ENCODE peak calls at places on chromosomes 6 and 20, in six cellular contexts. F is naive thymus-derived CD4-positive, alpha-beta T cell; L is right cardiac atrium; H is CD4-positive, alpha-beta T cell; P is SJCRH30; N is cardiac muscle cell. J is an unnamed sample. For H3K9me3, the result is how much of the 10 kb centered on the place peaks cover.

GRCh38 chr20:46564241-46564957 is 13.9 kb upstream of the OCSTAMP start:
- DNase-seq in F (no peak), L (no peak), H (no peak), P (no peak), N (no peak), J (no peak)

GRCh38 chr6:107957165-107957908 is 671 bp downstream of the SEC63 start:
- DNase-seq in F (peak), L (peak), H (peak), P (peak), N (peak), J (peak)

GRCh38 chr20:17568972-17569471 is 853 bp upstream of the DSTN start:
- DNase-seq in F (peak), L (peak), H (no peak), P (peak), N (peak), J (peak)

GRCh38 chr6:35731736-35732532 is 4.9 kb upstream of the ARMC12 start:
- DNase-seq in F (peak), L (peak), H (peak), P (peak), N (peak), J (peak)

GRCh38 chr20:62805711-62806382 is 1.2 kb downstream of the OGFR start:
- DNase-seq in F (no peak), L (peak), H (no peak), P (no peak), N (no peak), J (no peak)

GRCh38 chr6:87756858-87757257 is 54.8 kb upstream of the AKIRIN2 start:
- DNase-seq in F (no peak), L (no peak), H (no peak), P (peak), N (no peak), J (no peak)

GRCh38 chr6:13630499-13630898 is 15.4 kb downstream of the NOL7 start:
- DNase-seq in F (no peak), L (no peak), H (no peak), P (no peak), N (no peak), J (no peak)

GRCh38 chr6:139152892-139153271 is 18.0 kb downstream of the HECA start:
- DNase-seq in F (no peak), L (no peak), H (no peak), P (no peak), N (no peak), J (no peak)

GRCh38 chr6:7262037-7262461 is 51.0 kb downstream of the SSR1 start:
- DNase-seq in F (no peak), L (peak), H (no peak), P (no peak), N (no peak), J (peak)

GRCh38 chr6:130526466-130526865 is 160.6 kb downstream of the TMEM200A start:
- DNase-seq in F (no peak), L (no peak), H (no peak), P (no peak), N (no peak), J (no peak)

GRCh38 chr20:35568645-35569044 is 26.8 kb downstream of the ERGIC3 start:
- DNase-seq in F (no peak), L (no peak), H (no peak), P (peak), N (no peak), J (no peak)

GRCh38 chr6:88712243-88712936 is 251.0 kb downstream of the RNGTT start:
- DNase-seq in F (no peak), L (no peak), H (no peak), P (no peak), N (no peak), J (no peak)

GRCh38 chr6:30688569-30688968 is 2.1 kb upstream of the PPP1R18 start:
- DNase-seq in F (no peak), L (peak), H (no peak), P (no peak), N (no peak), J (peak)

GRCh38 chr20:50146732-50147662 is 6.5 kb downstream of the PEDS1 start:
- DNase-seq in F (peak), L (peak), H (peak), P (peak), N (no peak), J (no peak)

GRCh38 chr6:23246901-23247300 is 677.5 kb downstream of the HDGFL1 start:
- DNase-seq in F (no peak), L (no peak), H (no peak), P (no peak), N (no peak), J (no peak)

GRCh38 chr20:46171909-46172308 is 53.8 kb downstream of the CD40 start:
- DNase-seq in F (no peak), L (no peak), H (no peak), P (no peak), N (no peak), J (no peak)

GRCh38 chr6:160355001-160355400 is 6.8 kb downstream of the SLC22A3 start:
- DNase-seq in F (no peak), L (no peak), H (no peak), P (no peak), N (no peak), J (no peak)

GRCh38 chr6:148529010-148529409 is 186.4 kb downstream of the SASH1 start:
- DNase-seq in F (no peak), L (peak), H (no peak), P (no peak), N (no peak), J (no peak)

GRCh38 chr20:47952165-47952564 is 166.9 kb upstream of the SULF2 start:
- DNase-seq in F (no peak), L (no peak), H (no peak), P (no peak), N (no peak), J (no peak)

GRCh38 chr20:4916991-4917881 is 84.1 kb downstream of the SLC23A2 start:
- DNase-seq in F (no peak), L (no peak), H (no peak), P (peak), N (no peak), J (no peak)

GRCh38 chr20:64131406-64131805 is 24.0 kb upstream of the NPBWR2 start:
- DNase-seq in F (no peak), L (peak), H (no peak), P (peak), N (no peak), J (no peak)

GRCh38 chr6:86615299-86615698 is 322.0 kb upstream of the HTR1E start:
- DNase-seq in F (no peak), L (no peak), H (no peak), P (no peak), N (peak), J (no peak)

GRCh38 chr6:146364816-146365594 is 178.6 kb upstream of the RAB32 start:
- DNase-seq in F (no peak), L (no peak), H (no peak), P (no peak), N (no peak), J (no peak)

GRCh38 chr20:34415079-34415478 is 52.0 kb downstream of the ITCH start:
- DNase-seq in F (no peak), L (no peak), H (no peak), P (no peak), N (no peak), J (no peak)

GRCh38 chr6:169800668-169801395 is 49.4 kb downstream of the ERMARD start:
- DNase-seq in F (no peak), L (no peak), H (no peak), P (peak), N (peak), J (no peak)

GRCh38 chr6:137661601-137662000 is 167.4 kb upstream of the OLIG3 start:
- DNase-seq in F (no peak), L (peak), H (no peak), P (peak), N (no peak), J (no peak)

GRCh38 chr20:35004051-35004725 is 48.5 kb downstream of the MYH7B start:
- DNase-seq in F (no peak), L (no peak), H (no peak), P (no peak), N (no peak), J (peak)

GRCh38 chr20:57064836-57065235 is 201.6 kb downstream of the BMP7 start:
- DNase-seq in F (no peak), L (no peak), H (no peak), P (no peak), N (no peak), J (no peak)

GRCh38 chr6:135002229-135002844 is 52.3 kb downstream of the HBS1L start:
- DNase-seq in F (no peak), L (no peak), H (no peak), P (peak), N (peak), J (no peak)

GRCh38 chr6:137872071-137872470 is 5.0 kb downstream of the TNFAIP3 start:
- DNase-seq in F (no peak), L (no peak), H (no peak), P (no peak), N (no peak), J (no peak)

GRCh38 chr20:38726849-38727601 is 2.7 kb downstream of the SLC32A1 start:
- DNase-seq in F (peak), L (no peak), H (peak), P (no peak), N (peak), J (no peak)

GRCh38 chr6:21200056-21200870 is 393.3 kb upstream of the SOX4 start:
- DNase-seq in F (no peak), L (no peak), H (no peak), P (no peak), N (peak), J (no peak)

GRCh38 chr6:156427345-156427744 is 349.8 kb upstream of the ARID1B start:
- DNase-seq in F (no peak), L (peak), H (no peak), P (peak), N (no peak), J (peak)

GRCh38 chr6:164039954-164040375 is 625.4 kb downstream of the QKI start:
- DNase-seq in F (peak), L (peak), H (peak), P (peak), N (no peak), J (peak)

DNA sequence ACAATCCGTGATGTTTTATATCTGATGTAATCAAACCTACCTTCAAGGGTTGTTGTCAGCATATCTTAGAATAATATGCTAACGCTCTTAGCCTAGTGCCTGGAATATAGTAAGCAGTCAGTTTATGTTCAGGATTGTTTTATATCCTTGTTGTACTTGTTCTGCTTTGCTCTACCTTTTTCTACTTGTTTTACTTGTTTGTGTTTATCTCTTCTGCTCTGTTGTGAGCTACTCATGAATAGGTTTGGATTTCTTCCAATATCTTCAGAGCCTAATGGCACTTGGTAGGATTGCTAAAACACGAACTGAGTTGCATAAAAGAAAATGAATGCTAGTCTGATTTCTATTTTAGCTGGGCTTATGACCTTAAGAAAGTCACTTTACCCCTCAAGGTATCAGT is 40.1 kb downstream of the DNAH8 start:
- DNase-seq in F (no peak), L (no peak), H (no peak), P (no peak), N (no peak), J (no peak)
- H3K27ac ChIP-seq in F (no peak), L (no peak), H (no peak), P (no peak), N (no peak), J (no peak)

DNA sequence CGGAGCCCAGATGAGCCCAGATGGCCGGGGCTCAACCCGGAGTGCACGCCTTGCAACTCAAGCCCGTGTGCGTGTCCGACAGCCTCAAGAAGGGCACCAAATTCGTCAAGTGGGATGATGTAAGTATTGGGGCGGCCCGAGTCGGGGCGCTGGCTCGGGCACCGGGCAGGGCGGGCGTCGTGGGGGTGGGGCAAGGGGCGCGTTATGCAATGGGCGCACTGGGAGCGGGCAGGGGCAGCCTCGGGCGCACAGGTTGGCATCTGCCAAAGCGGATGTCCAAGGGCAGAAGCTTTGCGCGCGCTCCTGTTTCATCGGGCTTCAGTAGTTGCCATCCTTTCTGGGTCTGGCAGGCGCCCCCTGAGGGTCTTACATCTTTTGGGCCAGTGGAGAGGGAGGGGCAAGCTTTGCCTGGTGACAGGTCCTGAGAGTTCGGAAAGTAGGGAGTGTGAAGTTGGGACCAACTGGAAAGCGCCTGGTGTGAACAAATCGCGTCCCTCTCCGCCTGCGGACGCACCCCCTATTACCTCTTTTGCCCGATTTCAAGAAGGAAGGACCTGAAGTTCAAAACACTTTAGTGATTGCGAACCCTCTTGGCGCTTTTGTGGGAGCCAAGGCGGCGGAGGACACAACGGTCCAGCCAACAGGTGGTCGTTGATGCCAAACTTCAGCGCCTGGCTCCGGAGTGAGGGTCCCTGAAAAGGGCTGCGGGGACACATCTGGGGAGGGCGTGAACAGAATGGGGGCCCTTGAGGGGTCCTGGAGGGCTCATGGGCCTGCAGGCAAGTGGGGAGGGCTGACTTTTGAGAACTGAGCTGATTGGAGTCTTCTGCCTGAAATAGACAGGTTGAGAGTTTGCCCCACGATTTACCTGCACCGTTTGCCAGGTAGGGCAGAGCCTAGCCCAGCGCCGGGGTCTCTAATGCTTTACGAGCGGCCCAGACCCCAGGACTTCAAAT is 844 bp downstream of the PLCB1 start:
- DNase-seq in F (no peak), L (peak), H (no peak), P (no peak), N (peak), J (peak)
- H3K9me3 ChIP-seq in F (under half), L (under half), H (under half), P (under half), N (under half), J (under half)

GRCh38 chr6:132960720-132961119 is 146.4 kb downstream of the RPS12 start:
- DNase-seq in F (no peak), L (no peak), H (no peak), P (no peak), N (no peak), J (no peak)
- H3K27ac ChIP-seq in F (no peak), L (no peak), H (no peak), P (no peak), N (no peak), J (no peak)

GRCh38 chr6:331622-332521 is 39.6 kb downstream of the DUSP22 start:
- DNase-seq in F (no peak), L (peak), H (no peak), P (no peak), N (no peak), J (no peak)
- H3K9me3 ChIP-seq in F (under half), L (under half), H (under half), P (under half), N (under half), J (under half)

DNA sequence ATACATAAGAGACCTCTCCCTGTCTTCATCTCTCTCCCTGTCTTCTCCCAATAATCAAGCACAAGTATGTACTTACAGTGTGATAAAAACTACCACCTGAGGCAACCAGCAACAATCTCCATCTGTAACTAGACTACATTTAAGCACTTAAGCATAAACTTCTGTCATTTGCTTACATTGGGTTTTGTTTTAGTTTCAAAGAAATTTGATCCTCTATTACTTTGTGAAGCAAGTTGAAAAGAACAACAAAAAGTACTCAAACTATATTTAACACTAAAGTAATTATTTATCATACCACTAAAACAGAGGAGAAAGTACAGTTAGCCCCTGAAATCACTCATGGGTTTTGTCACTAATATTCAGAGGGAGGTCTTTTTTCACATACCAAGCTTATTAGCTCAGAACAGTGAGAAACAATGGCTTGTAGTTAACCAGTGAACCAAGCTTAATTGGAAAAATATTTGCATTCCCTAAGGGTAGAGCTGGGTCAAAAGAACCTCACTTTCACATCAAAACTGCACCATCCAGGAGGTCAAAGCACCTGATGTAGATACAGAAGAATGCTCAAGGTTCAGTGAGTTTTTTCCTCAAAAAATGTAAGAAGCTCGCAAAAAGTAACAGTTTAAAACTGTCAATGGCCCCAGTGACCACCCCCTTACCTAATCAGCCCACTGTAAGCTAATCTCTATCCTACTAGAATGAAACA is 34.1 kb downstream of the DCDC2 start:
- DNase-seq in F (no peak), L (no peak), H (no peak), P (no peak), N (no peak), J (no peak)
- H3K27ac ChIP-seq in F (no peak), L (no peak), H (no peak), P (no peak), N (no peak), J (no peak)

J was measured in left ventricle myocardium inferior.